ENCODE peak calls at places on chromosomes 12 and 14, in seven cellular contexts. Z is H9, M is neuronal stem cell, C is IMR-90, E is mesenchymal stem cell, L is trophoblast cell, K is H1. R is an unnamed sample.

GRCh38 chr14:36361210-36361853 is 40.9 kb upstream of the MBIP start:
- DNase-seq in Z (no peak), M (no peak), C (no peak), E (no peak), L (no peak), K (no peak), R (no peak)

GRCh38 chr12:65656904-65657351 is 167.4 kb upstream of the HMGA2 start:
- DNase-seq in Z (no peak), M (no peak), C (peak), E (peak), L (no peak), K (no peak), R (no peak)

GRCh38 chr12:18284461-18284860 is 23.1 kb downstream of the PIK3C2G start:
- DNase-seq in Z (no peak), M (no peak), C (no peak), E (no peak), L (no peak), K (no peak), R (no peak)

GRCh38 chr12:122867701-122868461 is 28.0 kb downstream of the VPS37B start:
- DNase-seq in Z (peak), M (no peak), C (no peak), E (no peak), L (peak), K (no peak), R (peak)

GRCh38 chr12:103986823-103987222 is 21.2 kb downstream of the TDG start:
- DNase-seq in Z (no peak), M (peak), C (peak), E (peak), L (no peak), K (no peak), R (peak)

GRCh38 chr12:93029091-93029490 is 100.0 kb upstream of the EEA1 start:
- DNase-seq in Z (no peak), M (no peak), C (no peak), E (no peak), L (no peak), K (no peak), R (no peak)

GRCh38 chr12:90672081-90672480 is 282.9 kb downstream of the CCER1 start:
- DNase-seq in Z (no peak), M (no peak), C (no peak), E (no peak), L (no peak), K (no peak), R (no peak)

GRCh38 chr14:93306844-93307243 is 26.0 kb downstream of the BTBD7 start:
- DNase-seq in Z (no peak), M (no peak), C (no peak), E (no peak), L (no peak), K (no peak), R (no peak)

GRCh38 chr14:64611358-64612020 is 61.7 kb downstream of the PPP1R36 start:
- DNase-seq in Z (no peak), M (no peak), C (peak), E (peak), L (no peak), K (no peak), R (no peak)

GRCh38 chr12:116135209-116135930 is 142.1 kb downstream of the MED13L start:
- DNase-seq in Z (no peak), M (no peak), C (peak), E (peak), L (no peak), K (no peak), R (no peak)

GRCh38 chr14:44945264-44945663 is 16.5 kb downstream of the KLHL28 start:
- DNase-seq in Z (no peak), M (no peak), C (peak), E (no peak), L (peak), K (no peak), R (no peak)

GRCh38 chr14:92323031-92323915 is at the start of gene SLC24A4:
- DNase-seq in Z (peak), M (peak), C (no peak), E (peak), L (no peak), K (no peak), R (peak)

GRCh38 chr12:103102225-103102744 is 144.8 kb downstream of the ASCL1 start:
- DNase-seq in Z (no peak), M (no peak), C (no peak), E (no peak), L (no peak), K (no peak), R (no peak)

GRCh38 chr14:81329640-81330385 is 70.3 kb downstream of the STON2 start:
- DNase-seq in Z (no peak), M (no peak), C (no peak), E (no peak), L (no peak), K (no peak), R (no peak)

GRCh38 chr14:90091393-90091792 is 29.6 kb downstream of the KCNK13 start:
- DNase-seq in Z (no peak), M (no peak), C (peak), E (no peak), L (no peak), K (no peak), R (no peak)

GRCh38 chr12:53714004-53714403 is 13.2 kb downstream of the CALCOCO1 start:
- DNase-seq in Z (no peak), M (no peak), C (no peak), E (no peak), L (no peak), K (no peak), R (no peak)

GRCh38 chr14:57747036-57747435 is 118.9 kb downstream of the SLC35F4 start:
- DNase-seq in Z (no peak), M (no peak), C (no peak), E (no peak), L (peak), K (no peak), R (no peak)

GRCh38 chr12:52539024-52539820 is 13.7 kb downstream of the KRT71 start:
- DNase-seq in Z (no peak), M (no peak), C (peak), E (peak), L (no peak), K (no peak), R (no peak)

GRCh38 chr12:132179431-132180362 is 35.4 kb downstream of the NOC4L start:
- DNase-seq in Z (no peak), M (no peak), C (no peak), E (no peak), L (no peak), K (no peak), R (no peak)

GRCh38 chr14:53953828-53954550 is 2.6 kb downstream of the BMP4 start:
- DNase-seq in Z (peak), M (no peak), C (peak), E (peak), L (no peak), K (no peak), R (peak)

GRCh38 chr12:76909290-76909689 is 30.5 kb upstream of the CSRP2 start:
- DNase-seq in Z (peak), M (no peak), C (no peak), E (no peak), L (no peak), K (no peak), R (peak)

GRCh38 chr14:79551591-79551990 is 659.7 kb downstream of the DIO2 start:
- DNase-seq in Z (no peak), M (no peak), C (no peak), E (no peak), L (no peak), K (no peak), R (no peak)

GRCh38 chr12:851913-852312 is 97.6 kb downstream of the RAD52 start:
- DNase-seq in Z (no peak), M (no peak), C (peak), E (peak), L (no peak), K (no peak), R (no peak)

GRCh38 chr12:118052324-118053070 is 8.5 kb downstream of the WSB2 start:
- DNase-seq in Z (peak), M (no peak), C (peak), E (peak), L (peak), K (no peak), R (peak)

GRCh38 chr14:78598046-78598652 is 428.0 kb downstream of the NRXN3 start:
- DNase-seq in Z (peak), M (peak), C (peak), E (peak), L (peak), K (peak), R (peak)

GRCh38 chr14:105093426-105094192 is 28.4 kb upstream of the GPR132 start:
- DNase-seq in Z (peak), M (peak), C (peak), E (peak), L (peak), K (peak), R (peak)

GRCh38 chr14:20400965-20401593 is 12.2 kb downstream of the TEP1 start:
- DNase-seq in Z (no peak), M (no peak), C (peak), E (no peak), L (peak), K (no peak), R (peak)

GRCh38 chr12:119578112-119578511 is 15.5 kb upstream of the TMEM233 start:
- DNase-seq in Z (no peak), M (no peak), C (no peak), E (no peak), L (no peak), K (no peak), R (no peak)

GRCh38 chr12:82857911-82858533 is 171.3 kb downstream of the TMTC2 start:
- DNase-seq in Z (peak), M (no peak), C (no peak), E (no peak), L (no peak), K (no peak), R (peak)

GRCh38 chr14:93073366-93073722 is 42.4 kb downstream of the ITPK1 start:
- DNase-seq in Z (no peak), M (no peak), C (no peak), E (no peak), L (no peak), K (no peak), R (no peak)

GRCh38 chr14:71324767-71325272 is 417.6 kb downstream of the PCNX1 start:
- DNase-seq in Z (peak), M (no peak), C (peak), E (peak), L (no peak), K (no peak), R (peak)

GRCh38 chr12:2396448-2396871 is 343.7 kb downstream of the CACNA1C start:
- DNase-seq in Z (no peak), M (no peak), C (peak), E (no peak), L (no peak), K (no peak), R (no peak)

GRCh38 chr12:5497329-5498058 is 65.6 kb downstream of the NTF3 start:
- DNase-seq in Z (no peak), M (no peak), C (peak), E (peak), L (no peak), K (no peak), R (no peak)

GRCh38 chr14:68144051-68144681 is 324.6 kb downstream of the RAD51B start:
- DNase-seq in Z (no peak), M (no peak), C (peak), E (no peak), L (no peak), K (no peak), R (no peak)

GRCh38 chr12:116722245-116722644 is 15.6 kb downstream of the SPRING1 start:
- DNase-seq in Z (no peak), M (no peak), C (no peak), E (no peak), L (no peak), K (no peak), R (no peak)

GRCh38 chr12:122086088-122086487 is 7.5 kb downstream of the MLXIP start:
- DNase-seq in Z (no peak), M (no peak), C (no peak), E (no peak), L (no peak), K (no peak), R (no peak)

GRCh38 chr14:63893701-63894458 is 41.1 kb downstream of the SYNE2 start:
- DNase-seq in Z (no peak), M (no peak), C (peak), E (peak), L (peak), K (no peak), R (peak)

GRCh38 chr12:107512391-107512790 is 173.2 kb upstream of the PWP1 start:
- DNase-seq in Z (no peak), M (no peak), C (peak), E (no peak), L (no peak), K (no peak), R (no peak)
- H2BK120ac ChIP-seq in Z (no peak), M (no peak), C (no peak), E (no peak), L (no peak), K (no peak), R (no peak)

GRCh38 chr12:125954362-125954761 is 889.1 kb downstream of the AACS start:
- DNase-seq in Z (peak), M (no peak), C (no peak), E (no peak), L (peak), K (no peak), R (peak)

GRCh38 chr12:125944446-125944845 is 879.2 kb downstream of the AACS start:
- DNase-seq in Z (no peak), M (no peak), C (no peak), E (no peak), L (no peak), K (no peak), R (no peak)

GRCh38 chr12:125949471-125949870 is 884.2 kb downstream of the AACS start:
- DNase-seq in Z (no peak), M (no peak), C (no peak), E (no peak), L (no peak), K (no peak), R (no peak)
- H2BK120ac ChIP-seq in Z (no peak), M (no peak), C (no peak), E (no peak), L (no peak), K (no peak), R (no peak)

GRCh38 chr12:12822886-12823285 is 9.7 kb downstream of the DDX47 start:
- DNase-seq in Z (no peak), M (no peak), C (peak), E (no peak), L (no peak), K (no peak), R (no peak)
- H2BK120ac ChIP-seq in Z (no peak), M (no peak), C (peak), E (no peak), L (peak), K (no peak), R (no peak)

GRCh38 chr12:96482086-96482485 is 7.3 kb upstream of the CFAP54 start:
- DNase-seq in Z (no peak), M (no peak), C (no peak), E (no peak), L (no peak), K (no peak), R (no peak)
- H2BK120ac ChIP-seq in Z (no peak), M (no peak), C (no peak), E (no peak), L (no peak), K (no peak), R (no peak)

GRCh38 chr14:102390486-102390885 is 27.7 kb downstream of the TECPR2 start:
- DNase-seq in Z (no peak), M (no peak), C (peak), E (no peak), L (no peak), K (no peak), R (no peak)
- H2BK120ac ChIP-seq in Z (no peak), M (no peak), C (no peak), E (no peak), L (no peak), K (no peak), R (no peak)

GRCh38 chr14:24084439-24084838 is 9.7 kb upstream of the PCK2 start:
- DNase-seq in Z (no peak), M (no peak), C (no peak), E (no peak), L (no peak), K (no peak), R (peak)
- H2BK120ac ChIP-seq in Z (no peak), M (no peak), C (no peak), E (no peak), L (no peak), K (no peak), R (no peak)

GRCh38 chr14:23723911-23724310 is 87.7 kb downstream of the DHRS2 start:
- DNase-seq in Z (no peak), M (no peak), C (no peak), E (no peak), L (no peak), K (no peak), R (no peak)
- H2BK120ac ChIP-seq in Z (no peak), M (no peak), C (no peak), E (no peak), L (no peak), K (no peak), R (no peak)